ENCODE peak calls at places on chromosomes 1 and 21, in six cellular contexts. One of them, this sample, is unnamed.

GRCh38 chr1:6127587-6128163 is 52.4 kb downstream of the CHD5 start:
- DNase-seq in transverse colon: peak
- DNase-seq in mammary epithelial cell: peak
- DNase-seq in astrocyte of the spinal cord: peak
- DNase-seq in lower lobe of right lung: peak
- DNase-seq in K562: peak
- DNase-seq in this sample: no peak

GRCh38 chr1:20663365-20663764 is 2.2 kb upstream of the DDOST start:
- DNase-seq in transverse colon: no peak
- DNase-seq in mammary epithelial cell: no peak
- DNase-seq in astrocyte of the spinal cord: no peak
- DNase-seq in lower lobe of right lung: no peak
- DNase-seq in K562: no peak
- DNase-seq in this sample: no peak

GRCh38 chr1:44619261-44619900 is 54.9 kb downstream of the TMEM53 start:
- DNase-seq in transverse colon: no peak
- DNase-seq in mammary epithelial cell: no peak
- DNase-seq in astrocyte of the spinal cord: peak
- DNase-seq in lower lobe of right lung: no peak
- DNase-seq in K562: no peak
- DNase-seq in this sample: no peak

GRCh38 chr1:115463347-115463746 is 125.3 kb upstream of the NGF start:
- DNase-seq in transverse colon: no peak
- DNase-seq in mammary epithelial cell: peak
- DNase-seq in astrocyte of the spinal cord: no peak
- DNase-seq in lower lobe of right lung: no peak
- DNase-seq in K562: no peak
- DNase-seq in this sample: no peak

GRCh38 chr1:170200665-170201397 is 55.1 kb downstream of the NTMT2 start:
- DNase-seq in transverse colon: no peak
- DNase-seq in mammary epithelial cell: no peak
- DNase-seq in astrocyte of the spinal cord: peak
- DNase-seq in lower lobe of right lung: no peak
- DNase-seq in K562: no peak
- DNase-seq in this sample: no peak

GRCh38 chr1:156167536-156167935 is 14.2 kb downstream of the SEMA4A start:
- DNase-seq in transverse colon: no peak
- DNase-seq in mammary epithelial cell: no peak
- DNase-seq in astrocyte of the spinal cord: no peak
- DNase-seq in lower lobe of right lung: peak
- DNase-seq in K562: no peak
- DNase-seq in this sample: no peak

GRCh38 chr1:76317299-76317913 is 242.9 kb downstream of the ST6GALNAC3 start:
- DNase-seq in transverse colon: no peak
- DNase-seq in mammary epithelial cell: no peak
- DNase-seq in astrocyte of the spinal cord: no peak
- DNase-seq in lower lobe of right lung: no peak
- DNase-seq in K562: no peak
- DNase-seq in this sample: no peak

GRCh38 chr1:231584117-231584516 is 42.5 kb upstream of the DISC1 start:
- DNase-seq in transverse colon: no peak
- DNase-seq in mammary epithelial cell: peak
- DNase-seq in astrocyte of the spinal cord: peak
- DNase-seq in lower lobe of right lung: no peak
- DNase-seq in K562: peak
- DNase-seq in this sample: no peak

GRCh38 chr21:46001821-46002681 is 20.5 kb downstream of the COL6A1 start:
- DNase-seq in transverse colon: no peak
- DNase-seq in mammary epithelial cell: no peak
- DNase-seq in astrocyte of the spinal cord: no peak
- DNase-seq in lower lobe of right lung: peak
- DNase-seq in K562: no peak
- DNase-seq in this sample: no peak

GRCh38 chr1:193190096-193190744 is 3.8 kb upstream of the B3GALT2 start:
- DNase-seq in transverse colon: no peak
- DNase-seq in mammary epithelial cell: peak
- DNase-seq in astrocyte of the spinal cord: peak
- DNase-seq in lower lobe of right lung: no peak
- DNase-seq in K562: no peak
- DNase-seq in this sample: no peak

GRCh38 chr1:212485895-212486590 is 53.3 kb downstream of the NENF start:
- DNase-seq in transverse colon: peak
- DNase-seq in mammary epithelial cell: peak
- DNase-seq in astrocyte of the spinal cord: peak
- DNase-seq in lower lobe of right lung: peak
- DNase-seq in K562: peak
- DNase-seq in this sample: no peak

GRCh38 chr1:11944358-11944981 is 10.0 kb downstream of the PLOD1 start:
- DNase-seq in transverse colon: no peak
- DNase-seq in mammary epithelial cell: no peak
- DNase-seq in astrocyte of the spinal cord: no peak
- DNase-seq in lower lobe of right lung: no peak
- DNase-seq in K562: no peak
- DNase-seq in this sample: no peak

GRCh38 chr1:113966013-113966412 is 13.3 kb upstream of the OLFML3 start:
- DNase-seq in transverse colon: no peak
- DNase-seq in mammary epithelial cell: no peak
- DNase-seq in astrocyte of the spinal cord: peak
- DNase-seq in lower lobe of right lung: no peak
- DNase-seq in K562: no peak
- DNase-seq in this sample: no peak

GRCh38 chr1:58468612-58469493 is 77.7 kb downstream of the OMA1 start:
- DNase-seq in transverse colon: no peak
- DNase-seq in mammary epithelial cell: no peak
- DNase-seq in astrocyte of the spinal cord: no peak
- DNase-seq in lower lobe of right lung: no peak
- DNase-seq in K562: no peak
- DNase-seq in this sample: no peak

GRCh38 chr1:206498685-206499084 is 8.6 kb upstream of the RASSF5 start:
- DNase-seq in transverse colon: no peak
- DNase-seq in mammary epithelial cell: peak
- DNase-seq in astrocyte of the spinal cord: no peak
- DNase-seq in lower lobe of right lung: no peak
- DNase-seq in K562: no peak
- DNase-seq in this sample: peak

GRCh38 chr1:229803601-229804217 is 177.7 kb downstream of the URB2 start:
- DNase-seq in transverse colon: no peak
- DNase-seq in mammary epithelial cell: peak
- DNase-seq in astrocyte of the spinal cord: no peak
- DNase-seq in lower lobe of right lung: no peak
- DNase-seq in K562: no peak
- DNase-seq in this sample: no peak

GRCh38 chr1:231748744-231749143 is 122.2 kb downstream of the DISC1 start:
- DNase-seq in transverse colon: no peak
- DNase-seq in mammary epithelial cell: no peak
- DNase-seq in astrocyte of the spinal cord: no peak
- DNase-seq in lower lobe of right lung: no peak
- DNase-seq in K562: no peak
- DNase-seq in this sample: no peak

GRCh38 chr1:152928671-152929070 is 18.3 kb upstream of the SPRR5 start:
- DNase-seq in transverse colon: no peak
- DNase-seq in mammary epithelial cell: peak
- DNase-seq in astrocyte of the spinal cord: no peak
- DNase-seq in lower lobe of right lung: no peak
- DNase-seq in K562: no peak
- DNase-seq in this sample: no peak

GRCh38 chr1:160124709-160125478 is 9.3 kb downstream of the ATP1A2 start:
- DNase-seq in transverse colon: no peak
- DNase-seq in mammary epithelial cell: peak
- DNase-seq in astrocyte of the spinal cord: peak
- DNase-seq in lower lobe of right lung: no peak
- DNase-seq in K562: no peak
- DNase-seq in this sample: peak

GRCh38 chr1:58783090-58783992 is 506 bp downstream of the JUN start:
- DNase-seq in transverse colon: peak
- DNase-seq in mammary epithelial cell: peak
- DNase-seq in astrocyte of the spinal cord: peak
- DNase-seq in lower lobe of right lung: peak
- DNase-seq in K562: peak
- DNase-seq in this sample: no peak

GRCh38 chr1:25673456-25673855 is 56.9 kb downstream of the MAN1C1 start:
- DNase-seq in transverse colon: no peak
- DNase-seq in mammary epithelial cell: no peak
- DNase-seq in astrocyte of the spinal cord: no peak
- DNase-seq in lower lobe of right lung: no peak
- DNase-seq in K562: no peak
- DNase-seq in this sample: no peak

GRCh38 chr1:175192111-175192629 is 406 bp downstream of the KIAA0040 start:
- DNase-seq in transverse colon: peak
- DNase-seq in mammary epithelial cell: peak
- DNase-seq in astrocyte of the spinal cord: peak
- DNase-seq in lower lobe of right lung: peak
- DNase-seq in K562: peak
- DNase-seq in this sample: no peak

GRCh38 chr21:27975514-27975913 is 1008.6 kb upstream of the ADAMTS5 start:
- DNase-seq in transverse colon: no peak
- DNase-seq in mammary epithelial cell: no peak
- DNase-seq in astrocyte of the spinal cord: no peak
- DNase-seq in lower lobe of right lung: no peak
- DNase-seq in K562: no peak
- DNase-seq in this sample: no peak

GRCh38 chr21:28971171-28971570 is 21.5 kb downstream of the LTN1 start:
- DNase-seq in transverse colon: no peak
- DNase-seq in mammary epithelial cell: no peak
- DNase-seq in astrocyte of the spinal cord: no peak
- DNase-seq in lower lobe of right lung: no peak
- DNase-seq in K562: no peak
- DNase-seq in this sample: no peak

GRCh38 chr21:21232320-21232719 is 234.1 kb downstream of the NCAM2 start:
- DNase-seq in transverse colon: peak
- DNase-seq in mammary epithelial cell: no peak
- DNase-seq in astrocyte of the spinal cord: peak
- DNase-seq in lower lobe of right lung: no peak
- DNase-seq in K562: no peak
- DNase-seq in this sample: no peak

GRCh38 chr1:241842565-241842964 is 5.4 kb upstream of the EXO1 start:
- DNase-seq in transverse colon: no peak
- DNase-seq in mammary epithelial cell: peak
- DNase-seq in astrocyte of the spinal cord: no peak
- DNase-seq in lower lobe of right lung: no peak
- DNase-seq in K562: no peak
- DNase-seq in this sample: no peak

GRCh38 chr1:94859157-94859556 is 39.0 kb downstream of the SLC44A3 start:
- DNase-seq in transverse colon: no peak
- DNase-seq in mammary epithelial cell: no peak
- DNase-seq in astrocyte of the spinal cord: no peak
- DNase-seq in lower lobe of right lung: no peak
- DNase-seq in K562: no peak
- DNase-seq in this sample: no peak

GRCh38 chr1:214108097-214108446 is 120.3 kb downstream of the PROX1 start:
- DNase-seq in transverse colon: no peak
- DNase-seq in mammary epithelial cell: peak
- DNase-seq in astrocyte of the spinal cord: no peak
- DNase-seq in lower lobe of right lung: no peak
- DNase-seq in K562: no peak
- DNase-seq in this sample: no peak
- H3K4me3 ChIP-seq in transverse colon: no peak
- H3K4me3 ChIP-seq in mammary epithelial cell: no peak
- H3K4me3 ChIP-seq in astrocyte of the spinal cord: no peak
- H3K4me3 ChIP-seq in lower lobe of right lung: no peak
- H3K4me3 ChIP-seq in K562: no peak
- H3K4me3 ChIP-seq in this sample: no peak

GRCh38 chr1:119773711-119774241 is 5.1 kb upstream of the HMGCS2 start:
- DNase-seq in transverse colon: no peak
- DNase-seq in mammary epithelial cell: no peak
- DNase-seq in astrocyte of the spinal cord: peak
- DNase-seq in lower lobe of right lung: no peak
- DNase-seq in K562: no peak
- DNase-seq in this sample: no peak

GRCh38 chr1:119768778-119769177 is at the start of gene HMGCS2:
- DNase-seq in transverse colon: peak
- DNase-seq in mammary epithelial cell: no peak
- DNase-seq in astrocyte of the spinal cord: no peak
- DNase-seq in lower lobe of right lung: no peak
- DNase-seq in K562: no peak
- DNase-seq in this sample: no peak

GRCh38 chr1:119772298-119772697 is 3.6 kb upstream of the HMGCS2 start:
- DNase-seq in transverse colon: no peak
- DNase-seq in mammary epithelial cell: no peak
- DNase-seq in astrocyte of the spinal cord: no peak
- DNase-seq in lower lobe of right lung: no peak
- DNase-seq in K562: no peak
- DNase-seq in this sample: no peak

GRCh38 chr1:119771770-119772169 is 3.1 kb upstream of the HMGCS2 start:
- DNase-seq in transverse colon: no peak
- DNase-seq in mammary epithelial cell: no peak
- DNase-seq in astrocyte of the spinal cord: no peak
- DNase-seq in lower lobe of right lung: no peak
- DNase-seq in K562: no peak
- DNase-seq in this sample: no peak

DNA sequence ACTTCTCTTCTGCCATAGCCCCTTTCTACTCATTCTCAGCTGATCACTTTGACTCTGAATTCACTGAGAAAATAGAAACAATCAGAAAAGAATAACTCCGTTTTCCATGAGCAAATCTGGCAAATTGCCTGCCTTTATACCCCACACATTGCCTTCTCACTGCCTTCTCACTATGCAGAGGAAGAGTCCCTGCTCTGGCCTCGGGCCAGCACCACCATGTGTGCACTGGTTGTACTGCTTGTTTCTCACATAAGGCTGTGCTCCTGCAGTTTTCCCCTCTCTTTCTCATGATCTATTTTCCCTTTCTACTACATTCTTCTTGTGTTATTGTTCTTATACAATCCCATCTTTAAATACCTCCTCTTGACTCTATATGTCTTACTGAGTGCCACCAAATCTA is 2.3 kb upstream of the HMGCS2 start:
- DNase-seq in transverse colon: no peak
- DNase-seq in mammary epithelial cell: no peak
- DNase-seq in astrocyte of the spinal cord: peak
- DNase-seq in lower lobe of right lung: no peak
- DNase-seq in K562: no peak
- DNase-seq in this sample: no peak
- TF ChIP-seq CTCF in transverse colon: no peak
- TF ChIP-seq CTCF in mammary epithelial cell: no peak
- TF ChIP-seq CTCF in astrocyte of the spinal cord: no peak
- TF ChIP-seq CTCF in lower lobe of right lung: no peak
- TF ChIP-seq CTCF in K562: no peak
- TF ChIP-seq CTCF in this sample: no peak

GRCh38 chr1:64584479-64584878 is 114.5 kb downstream of the CACHD1 start:
- DNase-seq in transverse colon: no peak
- DNase-seq in mammary epithelial cell: no peak
- DNase-seq in astrocyte of the spinal cord: no peak
- DNase-seq in lower lobe of right lung: no peak
- DNase-seq in K562: no peak
- DNase-seq in this sample: no peak

GRCh38 chr1:64578270-64578973 is 108.5 kb downstream of the CACHD1 start:
- DNase-seq in transverse colon: no peak
- DNase-seq in mammary epithelial cell: no peak
- DNase-seq in astrocyte of the spinal cord: no peak
- DNase-seq in lower lobe of right lung: no peak
- DNase-seq in K562: no peak
- DNase-seq in this sample: no peak

GRCh38 chr1:64581786-64582185 is 111.9 kb downstream of the CACHD1 start:
- DNase-seq in transverse colon: no peak
- DNase-seq in mammary epithelial cell: no peak
- DNase-seq in astrocyte of the spinal cord: no peak
- DNase-seq in lower lobe of right lung: no peak
- DNase-seq in K562: no peak
- DNase-seq in this sample: no peak
- H3K4me3 ChIP-seq in transverse colon: no peak
- H3K4me3 ChIP-seq in mammary epithelial cell: no peak
- H3K4me3 ChIP-seq in astrocyte of the spinal cord: no peak
- H3K4me3 ChIP-seq in lower lobe of right lung: no peak
- H3K4me3 ChIP-seq in K562: no peak
- H3K4me3 ChIP-seq in this sample: no peak

GRCh38 chr1:21866629-21867009 is 54.6 kb downstream of the LDLRAD2 start:
- DNase-seq in transverse colon: no peak
- DNase-seq in mammary epithelial cell: no peak
- DNase-seq in astrocyte of the spinal cord: no peak
- DNase-seq in lower lobe of right lung: no peak
- DNase-seq in K562: no peak
- DNase-seq in this sample: no peak
- TF ChIP-seq CTCF in transverse colon: no peak
- TF ChIP-seq CTCF in mammary epithelial cell: no peak
- TF ChIP-seq CTCF in astrocyte of the spinal cord: no peak
- TF ChIP-seq CTCF in lower lobe of right lung: no peak
- TF ChIP-seq CTCF in K562: no peak
- TF ChIP-seq CTCF in this sample: no peak